ENCODE peak calls at places on chromosomes 11 and 22, in nine cellular contexts. Y is IMR-90; I is A673; B is CD8-positive, alpha-beta T cell; H is aorta; F is vagina; L is endodermal cell; A is heart left ventricle; D is stomach. T is an unnamed sample.

GRCh38 chr11:13098067-13098466 is 89.0 kb downstream of the RASSF10 start:
- DNase-seq in Y (no peak), I (no peak), B (no peak), H (no peak), F (peak), L (no peak), A (no peak), D (no peak), T (no peak)

GRCh38 chr11:14336507-14337503 is 22.2 kb downstream of the RRAS2 start:
- DNase-seq in Y (peak), I (no peak), B (no peak), H (no peak), F (no peak), L (no peak), A (no peak), D (no peak), T (no peak)

GRCh38 chr11:11179239-11179638 is 173.8 kb downstream of the CSNK2A3 start:
- DNase-seq in Y (peak), I (no peak), B (no peak), H (no peak), F (no peak), L (no peak), A (no peak), D (no peak), T (no peak)

GRCh38 chr11:312092-312816 is 1.6 kb upstream of the IFITM1 start:
- DNase-seq in Y (no peak), I (no peak), B (no peak), H (peak), F (no peak), L (peak), A (no peak), D (no peak), T (peak)

GRCh38 chr22:18950141-18950540 is 14.0 kb upstream of the PRODH start:
- DNase-seq in Y (no peak), I (no peak), B (no peak), H (peak), F (no peak), L (no peak), A (no peak), D (no peak), T (no peak)

GRCh38 chr11:108958446-108959123 is 293.7 kb downstream of the DDX10 start:
- DNase-seq in Y (peak), I (no peak), B (no peak), H (no peak), F (no peak), L (no peak), A (no peak), D (no peak), T (no peak)

GRCh38 chr11:97965849-97966646 is 1054.7 kb upstream of the CNTN5 start:
- DNase-seq in Y (peak), I (peak), B (no peak), H (no peak), F (no peak), L (no peak), A (no peak), D (no peak), T (no peak)

GRCh38 chr11:20026629-20027545 is 133.4 kb downstream of the DBX1 start:
- DNase-seq in Y (no peak), I (no peak), B (no peak), H (no peak), F (no peak), L (peak), A (no peak), D (peak), T (no peak)

GRCh38 chr11:101707477-101707876 is 123.7 kb upstream of the TRPC6 start:
- DNase-seq in Y (no peak), I (no peak), B (no peak), H (no peak), F (no peak), L (peak), A (no peak), D (no peak), T (no peak)

GRCh38 chr11:18270102-18270501 is 4.0 kb downstream of the SAA1 start:
- DNase-seq in Y (no peak), I (no peak), B (no peak), H (no peak), F (no peak), L (peak), A (no peak), D (no peak), T (no peak)

GRCh38 chr11:1117970-1118369 is 39.8 kb upstream of the MUC5AC start:
- DNase-seq in Y (no peak), I (no peak), B (no peak), H (peak), F (no peak), L (peak), A (no peak), D (no peak), T (no peak)

GRCh38 chr11:100849009-100849913 is 162.2 kb downstream of the ARHGAP42 start:
- DNase-seq in Y (peak), I (peak), B (no peak), H (no peak), F (no peak), L (no peak), A (no peak), D (no peak), T (no peak)

GRCh38 chr11:123454060-123454651 is 24.1 kb downstream of the GRAMD1B start:
- DNase-seq in Y (peak), I (no peak), B (no peak), H (no peak), F (no peak), L (no peak), A (peak), D (no peak), T (no peak)

GRCh38 chr11:10539339-10539738 is 1.6 kb downstream of the RNF141 start:
- DNase-seq in Y (no peak), I (no peak), B (no peak), H (no peak), F (no peak), L (no peak), A (no peak), D (no peak), T (no peak)

GRCh38 chr22:45552580-45553332 is 50.1 kb downstream of the FBLN1 start:
- DNase-seq in Y (peak), I (no peak), B (no peak), H (peak), F (no peak), L (peak), A (peak), D (peak), T (peak)

GRCh38 chr22:17158568-17159503 is at the start of gene HDHD5:
- DNase-seq in Y (peak), I (peak), B (peak), H (peak), F (no peak), L (peak), A (peak), D (peak), T (peak)

GRCh38 chr22:45948081-45948648 is 28.8 kb downstream of the WNT7B start:
- DNase-seq in Y (no peak), I (no peak), B (no peak), H (no peak), F (no peak), L (no peak), A (no peak), D (no peak), T (peak)

GRCh38 chr11:79212711-79213110 is 228.1 kb downstream of the TENM4 start:
- DNase-seq in Y (no peak), I (no peak), B (no peak), H (no peak), F (no peak), L (peak), A (no peak), D (no peak), T (no peak)

GRCh38 chr11:7965386-7965785 is at the start of gene NLRP10:
- DNase-seq in Y (peak), I (no peak), B (no peak), H (no peak), F (no peak), L (no peak), A (no peak), D (no peak), T (no peak)

GRCh38 chr11:95788921-95789505 is 569 bp downstream of the FAM76B start:
- DNase-seq in Y (peak), I (peak), B (peak), H (no peak), F (peak), L (peak), A (peak), D (no peak), T (no peak)

GRCh38 chr11:87368876-87369480 is 331.2 kb downstream of the TMEM135 start:
- DNase-seq in Y (no peak), I (no peak), B (no peak), H (no peak), F (no peak), L (no peak), A (no peak), D (no peak), T (no peak)

GRCh38 chr11:120182790-120183491 is 27.9 kb upstream of the OAF start:
- DNase-seq in Y (no peak), I (no peak), B (no peak), H (no peak), F (peak), L (peak), A (peak), D (peak), T (peak)

GRCh38 chr11:43399983-43400630 is 41.4 kb downstream of the TTC17 start:
- DNase-seq in Y (peak), I (no peak), B (no peak), H (no peak), F (no peak), L (no peak), A (no peak), D (no peak), T (no peak)

GRCh38 chr11:108754901-108755625 is 90.2 kb downstream of the DDX10 start:
- DNase-seq in Y (no peak), I (peak), B (no peak), H (no peak), F (no peak), L (no peak), A (no peak), D (no peak), T (no peak)

GRCh38 chr11:12079726-12080556 is 30.4 kb upstream of the MICAL2 start:
- DNase-seq in Y (peak), I (no peak), B (no peak), H (peak), F (no peak), L (no peak), A (peak), D (peak), T (peak)

GRCh38 chr22:31637375-31637937 is 24.6 kb downstream of the PISD start:
- DNase-seq in Y (no peak), I (no peak), B (no peak), H (no peak), F (no peak), L (peak), A (no peak), D (no peak), T (no peak)

GRCh38 chr22:48827228-48827810 is 1000.4 kb downstream of the BRD1 start:
- DNase-seq in Y (no peak), I (peak), B (no peak), H (no peak), F (no peak), L (no peak), A (no peak), D (no peak), T (no peak)

GRCh38 chr11:133656100-133656635 is 123.9 kb upstream of the OPCML start:
- DNase-seq in Y (no peak), I (no peak), B (no peak), H (no peak), F (no peak), L (no peak), A (no peak), D (no peak), T (no peak)

GRCh38 chr22:23036684-23037428 is 33.5 kb upstream of the GNAZ start:
- DNase-seq in Y (peak), I (peak), B (no peak), H (no peak), F (no peak), L (no peak), A (no peak), D (no peak), T (no peak)

GRCh38 chr11:94504689-94505293 is 7.5 kb upstream of the C11orf97 start:
- DNase-seq in Y (peak), I (peak), B (no peak), H (no peak), F (no peak), L (no peak), A (no peak), D (no peak), T (no peak)

GRCh38 chr11:68998390-68998911 is 14.6 kb downstream of the MRGPRF start:
- DNase-seq in Y (peak), I (peak), B (no peak), H (peak), F (peak), L (no peak), A (no peak), D (no peak), T (no peak)

GRCh38 chr11:130068986-130069683 is 559 bp upstream of the APLP2 start:
- DNase-seq in Y (peak), I (peak), B (peak), H (peak), F (peak), L (peak), A (peak), D (peak), T (peak)

GRCh38 chr11:1391165-1392010 is 1.7 kb downstream of the BRSK2 start:
- DNase-seq in Y (no peak), I (peak), B (no peak), H (no peak), F (no peak), L (peak), A (no peak), D (no peak), T (peak)

GRCh38 chr11:14518820-14519219 is 1.4 kb downstream of the PSMA1 start:
- DNase-seq in Y (no peak), I (no peak), B (no peak), H (no peak), F (no peak), L (no peak), A (no peak), D (no peak), T (no peak)

GRCh38 chr11:92104349-92104748 is 120.3 kb upstream of the FAT3 start:
- DNase-seq in Y (no peak), I (peak), B (no peak), H (no peak), F (no peak), L (no peak), A (no peak), D (no peak), T (no peak)

GRCh38 chr11:69437001-69437875 is 44.2 kb upstream of the LINC01488 start:
- DNase-seq in Y (no peak), I (no peak), B (no peak), H (peak), F (no peak), L (peak), A (no peak), D (no peak), T (no peak)

GRCh38 chr11:74282863-74283484 is 28.5 kb downstream of the P4HA3 start:
- DNase-seq in Y (peak), I (no peak), B (no peak), H (no peak), F (no peak), L (no peak), A (no peak), D (no peak), T (no peak)

DNA sequence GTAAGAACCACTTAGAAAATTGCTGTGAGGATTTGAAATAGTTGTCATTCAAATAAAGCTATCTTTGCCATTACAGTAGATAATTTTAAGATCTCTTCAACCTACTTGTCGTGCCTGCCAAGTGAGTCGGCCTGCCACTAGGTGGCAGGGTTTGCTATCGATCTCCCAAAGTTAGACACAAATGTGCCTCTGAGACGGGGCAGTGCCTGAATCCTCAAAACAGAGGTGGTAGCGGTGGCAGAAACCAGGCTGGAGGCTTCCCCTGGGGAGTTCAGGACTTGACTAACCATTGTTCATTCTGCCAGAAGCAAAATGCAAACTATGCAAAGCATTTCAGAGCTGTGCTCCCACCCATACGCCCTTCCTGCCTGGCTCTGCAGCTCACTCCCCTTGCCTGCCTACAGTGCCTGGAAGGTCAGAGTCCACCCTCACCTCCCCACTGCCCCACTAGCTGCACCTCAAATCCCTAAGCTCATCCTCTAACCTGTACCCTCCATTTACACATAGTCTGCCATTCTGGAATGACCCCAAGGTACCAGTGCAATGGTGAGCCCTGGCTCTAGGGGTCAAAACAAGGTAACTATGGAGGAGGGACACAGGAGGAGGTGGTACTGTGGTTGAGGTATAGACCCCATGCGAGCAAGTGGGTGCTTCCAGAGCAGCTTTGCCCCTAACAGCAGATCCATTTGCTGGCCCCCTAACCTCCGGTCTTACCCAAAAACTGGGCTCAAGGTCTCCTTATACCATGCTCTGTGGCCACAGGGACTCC is 82.1 kb downstream of the C11orf58 start:
- DNase-seq in Y (peak), I (peak), B (peak), H (peak), F (no peak), L (peak), A (peak), D (peak), T (peak)
- H3K27ac ChIP-seq in Y (no peak), I (peak), B (no peak), H (no peak), F (no peak), L (no peak), A (peak), D (peak), T (peak)

GRCh38 chr11:2927493-2927800 is 1.8 kb downstream of the PHLDA2 start:
- DNase-seq in Y (no peak), I (no peak), B (no peak), H (no peak), F (no peak), L (no peak), A (no peak), D (no peak), T (peak)

GRCh38 chr11:2928605-2929510 is at the start of gene PHLDA2:
- DNase-seq in Y (peak), I (peak), B (peak), H (peak), F (no peak), L (peak), A (peak), D (peak), T (peak)

GRCh38 chr11:2929511-2929879 is 275 bp upstream of the PHLDA2 start:
- DNase-seq in Y (peak), I (peak), B (no peak), H (peak), F (no peak), L (no peak), A (peak), D (peak), T (peak)

GRCh38 chr11:2926611-2927492 is 2.4 kb downstream of the PHLDA2 start:
- DNase-seq in Y (no peak), I (no peak), B (no peak), H (peak), F (no peak), L (no peak), A (peak), D (no peak), T (peak)

GRCh38 chr11:2927851-2928604 is 1.2 kb downstream of the PHLDA2 start:
- DNase-seq in Y (peak), I (peak), B (no peak), H (peak), F (no peak), L (no peak), A (peak), D (no peak), T (peak)
- H3K4me3 ChIP-seq in Y (peak), I (peak), B (no peak), H (no peak), F (peak), L (peak), A (peak), D (peak), T (peak)

GRCh38 chr11:77071077-77071476 is 4.3 kb downstream of the CAPN5 start:
- DNase-seq in Y (no peak), I (no peak), B (no peak), H (no peak), F (no peak), L (peak), A (no peak), D (no peak), T (no peak)
- H3K27ac ChIP-seq in Y (no peak), I (no peak), B (no peak), H (no peak), F (no peak), L (no peak), A (no peak), D (peak), T (no peak)

GRCh38 chr11:6402561-6402981 is 12.3 kb downstream of the SMPD1 start:
- DNase-seq in Y (peak), I (no peak), B (peak), H (no peak), F (no peak), L (no peak), A (no peak), D (no peak), T (no peak)
- H3K4me3 ChIP-seq in Y (no peak), I (no peak), B (peak), H (no peak), F (no peak), L (no peak), A (no peak), D (no peak), T (no peak)

DNA sequence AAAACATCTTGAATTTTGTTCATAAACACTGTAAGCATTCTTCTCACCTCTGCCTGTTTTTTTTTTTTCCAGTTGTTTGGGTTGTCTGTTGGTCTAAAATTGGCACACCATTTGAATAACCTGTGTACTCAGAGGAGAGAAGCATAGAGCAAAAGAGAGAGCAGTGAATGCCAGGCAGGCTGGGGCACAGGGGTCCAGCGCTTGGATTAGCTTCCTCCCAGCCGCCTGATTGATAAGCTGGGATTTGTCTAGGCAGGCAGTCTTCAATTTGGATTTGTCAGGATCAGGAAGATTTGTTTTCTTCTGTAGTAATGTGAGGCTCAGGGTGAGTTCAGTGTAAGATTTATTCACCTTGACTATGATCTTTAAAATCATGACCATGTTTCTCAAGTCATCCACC is 59.0 kb downstream of the ARL14EP start:
- DNase-seq in Y (no peak), I (no peak), B (no peak), H (no peak), F (no peak), L (no peak), A (no peak), D (no peak), T (no peak)
- H3K27ac ChIP-seq in Y (no peak), I (no peak), B (no peak), H (no peak), F (no peak), L (no peak), A (no peak), D (no peak), T (no peak)

T was measured in right cardiac atrium.